ENCODE peak calls at places on chromosomes 13 and 19, in six cellular contexts. R is adrenal gland; E is activated CD4-positive, alpha-beta T cell treated with anti-CD3 and anti-CD28 coated beads, Interleukin-2, amount 50 U/mL, for 1 hour; L is left lung; B is anterior cingulate cortex; T is mesendoderm. K is an unnamed sample.

GRCh38 chr13:76157926-76158325 is 521.8 kb downstream of the LMO7 start:
- DNase-seq in R (no peak), E (no peak), L (no peak), B (no peak), T (no peak), K (no peak)

GRCh38 chr19:4097501-4097900 is 26.4 kb downstream of the MAP2K2 start:
- DNase-seq in R (peak), E (no peak), L (no peak), B (no peak), T (no peak), K (no peak)

GRCh38 chr19:53878786-53879144 is 3.2 kb upstream of the PRKCG start:
- DNase-seq in R (no peak), E (no peak), L (no peak), B (no peak), T (no peak), K (no peak)

GRCh38 chr13:27973956-27974662 is 5.0 kb upstream of the CDX2 start:
- DNase-seq in R (no peak), E (no peak), L (no peak), B (no peak), T (no peak), K (no peak)

GRCh38 chr13:99980201-99981114 is 1.1 kb upstream of the ZIC2 start:
- DNase-seq in R (peak), E (peak), L (peak), B (no peak), T (peak), K (peak)

GRCh38 chr13:72205773-72206172 is 338.8 kb upstream of the DACH1 start:
- DNase-seq in R (no peak), E (no peak), L (no peak), B (no peak), T (no peak), K (no peak)

GRCh38 chr19:7894612-7895309 is 6.5 kb downstream of the LRRC8E start:
- DNase-seq in R (no peak), E (no peak), L (peak), B (no peak), T (no peak), K (no peak)

GRCh38 chr19:32018014-32018413 is 327.4 kb upstream of the ZNF507 start:
- DNase-seq in R (peak), E (no peak), L (no peak), B (no peak), T (no peak), K (no peak)

GRCh38 chr13:98450495-98451167 is 126.3 kb downstream of the STK24 start:
- DNase-seq in R (no peak), E (no peak), L (no peak), B (no peak), T (peak), K (no peak)

GRCh38 chr19:7852851-7853759 is 21.1 kb downstream of the PRR36 start:
- DNase-seq in R (peak), E (peak), L (peak), B (no peak), T (peak), K (peak)

GRCh38 chr19:52995711-52996110 is 18.0 kb upstream of the ERVV-1 start:
- DNase-seq in R (no peak), E (no peak), L (no peak), B (no peak), T (no peak), K (no peak)

GRCh38 chr19:6271721-6272410 is 7.9 kb downstream of the MLLT1 start:
- DNase-seq in R (peak), E (no peak), L (peak), B (no peak), T (peak), K (no peak)

GRCh38 chr19:4063369-4064072 is 3.2 kb downstream of the ZBTB7A start:
- DNase-seq in R (peak), E (no peak), L (no peak), B (no peak), T (peak), K (no peak)

GRCh38 chr13:33026489-33027152 is 10.4 kb downstream of the KL start:
- DNase-seq in R (no peak), E (no peak), L (no peak), B (no peak), T (no peak), K (no peak)

GRCh38 chr13:108269601-108270328 is at the start of gene TNFSF13B:
- DNase-seq in R (peak), E (peak), L (peak), B (no peak), T (peak), K (peak)

GRCh38 chr13:111664060-111664459 is 343.6 kb downstream of the TEX29 start:
- DNase-seq in R (no peak), E (no peak), L (no peak), B (no peak), T (no peak), K (no peak)

GRCh38 chr13:98775386-98775785 is 22.9 kb upstream of the SLC15A1 start:
- DNase-seq in R (no peak), E (no peak), L (no peak), B (no peak), T (no peak), K (no peak)

GRCh38 chr13:94595006-94595942 is 678 bp downstream of the TGDS start:
- DNase-seq in R (peak), E (peak), L (no peak), B (no peak), T (peak), K (no peak)

GRCh38 chr19:7831452-7831851 is 1.4 kb downstream of the EVI5L start:
- DNase-seq in R (no peak), E (no peak), L (no peak), B (no peak), T (peak), K (peak)

GRCh38 chr19:18834644-18834984 is 2.9 kb downstream of the UPF1 start:
- DNase-seq in R (no peak), E (no peak), L (no peak), B (no peak), T (no peak), K (no peak)

GRCh38 chr13:113224486-113224885 is 15.1 kb downstream of the CUL4A start:
- DNase-seq in R (no peak), E (no peak), L (no peak), B (no peak), T (no peak), K (no peak)

GRCh38 chr19:56273563-56274117 is 1.1 kb downstream of the EDDM13 start:
- DNase-seq in R (no peak), E (no peak), L (no peak), B (no peak), T (peak), K (no peak)

GRCh38 chr13:93029536-93029935 is 197.1 kb upstream of the GPC6 start:
- DNase-seq in R (no peak), E (no peak), L (no peak), B (no peak), T (no peak), K (no peak)

GRCh38 chr19:46624958-46625661 is at the start of gene PTGIR:
- DNase-seq in R (peak), E (no peak), L (peak), B (no peak), T (peak), K (no peak)

GRCh38 chr19:13408889-13409518 is 97.3 kb downstream of the CACNA1A start:
- DNase-seq in R (no peak), E (no peak), L (no peak), B (no peak), T (peak), K (no peak)

GRCh38 chr13:90717451-90717936 is 630.0 kb upstream of the MIR17HG start:
- DNase-seq in R (peak), E (no peak), L (no peak), B (no peak), T (peak), K (no peak)

GRCh38 chr13:98089246-98089645 is 53.6 kb upstream of the FARP1 start:
- DNase-seq in R (no peak), E (no peak), L (no peak), B (no peak), T (no peak), K (no peak)

GRCh38 chr19:18985257-18985656 is 44.2 kb upstream of the HOMER3 start:
- DNase-seq in R (peak), E (no peak), L (peak), B (no peak), T (no peak), K (no peak)

GRCh38 chr13:97583884-97584497 is 150.0 kb downstream of the RAP2A start:
- DNase-seq in R (no peak), E (no peak), L (no peak), B (no peak), T (no peak), K (no peak)

GRCh38 chr13:25165664-25166063 is 6.4 kb downstream of the AMER2 start:
- DNase-seq in R (no peak), E (no peak), L (no peak), B (no peak), T (peak), K (no peak)

K was measured in glutamatergic neuron.